ENCODE peak calls at places on chromosome 3, in five cellular contexts. P is HT-29, U is substantia nigra, V is AG04450, H is dermis blood vessel endothelial cell. S is an unnamed sample.

GRCh38 chr3:36501568-36502075 is 121.3 kb downstream of the STAC start:
- DNase-seq in H (no peak), U (no peak), V (no peak), P (no peak), S (no peak)

GRCh38 chr3:99167016-99167415 is 265.5 kb upstream of the DCBLD2 start:
- DNase-seq in V (no peak), P (no peak), U (no peak), H (no peak), S (no peak)

GRCh38 chr3:149717391-149718056 is 34.8 kb downstream of the COMMD2 start:
- DNase-seq in H (peak; percentile 90), U (peak; percentile 38), V (peak; percentile 45), P (peak; percentile 88), S (no peak)

GRCh38 chr3:78338405-78338804 is 1298.5 kb downstream of the ROBO2 start:
- DNase-seq in V (no peak), U (no peak), P (no peak), H (no peak), S (no peak)

GRCh38 chr3:39166932-39167532 is 13.6 kb upstream of the CSRNP1 start:
- DNase-seq in V (no peak), P (no peak), H (peak; percentile 83), U (no peak), S (no peak)

GRCh38 chr3:123610331-123610730 is 25.5 kb upstream of the HACD2 start:
- DNase-seq in U (no peak), V (no peak), H (no peak), P (no peak), S (no peak)

GRCh38 chr3:133832802-133833144 is 27.2 kb downstream of the SRPRB start:
- DNase-seq in U (no peak), H (no peak), P (no peak), V (no peak), S (no peak)

GRCh38 chr3:105746226-105746996 is 122.4 kb downstream of the CBLB start:
- DNase-seq in P (peak; percentile 35), V (no peak), H (no peak), U (no peak), S (no peak)

GRCh38 chr3:195337747-195338146 is 66.8 kb upstream of the XXYLT1 start:
- DNase-seq in V (no peak), H (no peak), P (no peak), U (no peak), S (no peak)

GRCh38 chr3:38634133-38634532 is 15.4 kb downstream of the SCN5A start:
- DNase-seq in U (no peak), V (no peak), H (peak; percentile 30), P (no peak), S (no peak)

GRCh38 chr3:150107429-150108175 is 136.9 kb upstream of the PFN2 start:
- DNase-seq in P (no peak), V (no peak), U (no peak), H (no peak), S (no peak)

GRCh38 chr3:14446988-14447570 is 44.7 kb downstream of the SLC6A6 start:
- DNase-seq in V (no peak), U (no peak), P (no peak), H (no peak), S (no peak)

GRCh38 chr3:128515967-128516366 is 23.0 kb upstream of the GATA2 start:
- DNase-seq in U (no peak), H (no peak), P (no peak), V (no peak), S (no peak)

GRCh38 chr3:135007622-135008021 is 212.6 kb downstream of the EPHB1 start:
- DNase-seq in U (no peak), V (no peak), H (peak; percentile 27), P (no peak), S (no peak)

GRCh38 chr3:156668073-156668763 is 6.2 kb upstream of the TIPARP start:
- DNase-seq in P (peak; percentile 25), V (no peak), H (no peak), U (no peak), S (no peak)

GRCh38 chr3:72123908-72124441 is 339.0 kb upstream of the PROK2 start:
- DNase-seq in U (no peak), P (peak; percentile 3), H (peak; percentile 88), V (peak; percentile 34), S (no peak)

GRCh38 chr3:123397921-123398785 is 50.7 kb downstream of the ADCY5 start:
- DNase-seq in P (no peak), H (no peak), U (no peak), V (no peak), S (no peak)

GRCh38 chr3:62186967-62187366 is 186.4 kb downstream of the FEZF2 start:
- DNase-seq in U (no peak), H (peak; percentile 56), P (peak; percentile 4), V (no peak), S (no peak)

GRCh38 chr3:192011137-192011536 is 550.2 kb downstream of the PYDC2 start:
- DNase-seq in H (peak; percentile 57), P (no peak), V (no peak), U (no peak), S (no peak)

GRCh38 chr3:150286390-150287147 is 121.5 kb upstream of the TSC22D2 start:
- DNase-seq in P (peak; percentile 88), U (no peak), H (peak; percentile 82), V (no peak), S (no peak)

GRCh38 chr3:153171918-153172317 is 9.9 kb downstream of the RAP2B start:
- DNase-seq in U (no peak), H (no peak), P (no peak), V (no peak), S (no peak)

GRCh38 chr3:194273396-194274310 is 77.5 kb downstream of the CPN2 start:
- DNase-seq in V (no peak), H (no peak), U (no peak), P (no peak), S (no peak)

S was measured in caudate nucleus.